ENCODE peak calls at places on chromosomes 16 and 17, in nine cellular contexts. One of them, this sample, is unnamed.

GRCh38 chr17:76529224-76529642 is 8.3 kb downstream of the CYGB start:
- DNase-seq in skeletal muscle cell: peak; percentile 83
- DNase-seq in stimulated activated CD8-positive, alpha-beta memory T cell treated with anti-CD3 and anti-CD28 coated beads, Interleukin-2, amount 100 ng/mL, for 48 hours: no peak
- DNase-seq in NCI-H1417: no peak
- DNase-seq in PC-9: no peak
- DNase-seq in heart left ventricle: peak; percentile 80
- DNase-seq in activated T-helper 1 cell treated with Interleukin-2 at 50 U/mL for 16 hours: no peak
- DNase-seq in AG04450: no peak
- DNase-seq in T follicular helper cell: no peak
- DNase-seq in this sample: no peak

GRCh38 chr16:11896776-11897175 is 19.0 kb downstream of the GSPT1 start:
- DNase-seq in skeletal muscle cell: peak; percentile 46
- DNase-seq in stimulated activated CD8-positive, alpha-beta memory T cell treated with anti-CD3 and anti-CD28 coated beads, Interleukin-2, amount 100 ng/mL, for 48 hours: no peak
- DNase-seq in NCI-H1417: no peak
- DNase-seq in PC-9: peak; percentile 46
- DNase-seq in heart left ventricle: no peak
- DNase-seq in activated T-helper 1 cell treated with Interleukin-2 at 50 U/mL for 16 hours: no peak
- DNase-seq in AG04450: peak; percentile 36
- DNase-seq in T follicular helper cell: no peak
- DNase-seq in this sample: no peak

GRCh38 chr17:9971991-9972390 is 66.9 kb upstream of the RCVRN start:
- DNase-seq in skeletal muscle cell: no peak
- DNase-seq in stimulated activated CD8-positive, alpha-beta memory T cell treated with anti-CD3 and anti-CD28 coated beads, Interleukin-2, amount 100 ng/mL, for 48 hours: no peak
- DNase-seq in NCI-H1417: no peak
- DNase-seq in PC-9: no peak
- DNase-seq in heart left ventricle: peak; percentile 67
- DNase-seq in activated T-helper 1 cell treated with Interleukin-2 at 50 U/mL for 16 hours: no peak
- DNase-seq in AG04450: no peak
- DNase-seq in T follicular helper cell: no peak
- DNase-seq in this sample: no peak

GRCh38 chr16:81526935-81527334 is 82.3 kb downstream of the CMIP start:
- DNase-seq in skeletal muscle cell: no peak
- DNase-seq in stimulated activated CD8-positive, alpha-beta memory T cell treated with anti-CD3 and anti-CD28 coated beads, Interleukin-2, amount 100 ng/mL, for 48 hours: no peak
- DNase-seq in NCI-H1417: no peak
- DNase-seq in PC-9: no peak
- DNase-seq in heart left ventricle: peak; percentile 44
- DNase-seq in activated T-helper 1 cell treated with Interleukin-2 at 50 U/mL for 16 hours: no peak
- DNase-seq in AG04450: no peak
- DNase-seq in T follicular helper cell: no peak
- DNase-seq in this sample: no peak

GRCh38 chr16:84043486-84044107 is 1.0 kb upstream of the SLC38A8 start:
- DNase-seq in skeletal muscle cell: no peak
- DNase-seq in stimulated activated CD8-positive, alpha-beta memory T cell treated with anti-CD3 and anti-CD28 coated beads, Interleukin-2, amount 100 ng/mL, for 48 hours: no peak
- DNase-seq in NCI-H1417: peak; percentile 27
- DNase-seq in PC-9: no peak
- DNase-seq in heart left ventricle: no peak
- DNase-seq in activated T-helper 1 cell treated with Interleukin-2 at 50 U/mL for 16 hours: no peak
- DNase-seq in AG04450: no peak
- DNase-seq in T follicular helper cell: no peak
- DNase-seq in this sample: no peak

GRCh38 chr16:81790277-81790676 is 11.2 kb downstream of the PLCG2 start:
- DNase-seq in skeletal muscle cell: no peak
- DNase-seq in stimulated activated CD8-positive, alpha-beta memory T cell treated with anti-CD3 and anti-CD28 coated beads, Interleukin-2, amount 100 ng/mL, for 48 hours: no peak
- DNase-seq in NCI-H1417: no peak
- DNase-seq in PC-9: no peak
- DNase-seq in heart left ventricle: no peak
- DNase-seq in activated T-helper 1 cell treated with Interleukin-2 at 50 U/mL for 16 hours: no peak
- DNase-seq in AG04450: no peak
- DNase-seq in T follicular helper cell: no peak
- DNase-seq in this sample: no peak

GRCh38 chr16:56603589-56603988 is 4.8 kb upstream of the MT2A start:
- DNase-seq in skeletal muscle cell: no peak
- DNase-seq in stimulated activated CD8-positive, alpha-beta memory T cell treated with anti-CD3 and anti-CD28 coated beads, Interleukin-2, amount 100 ng/mL, for 48 hours: no peak
- DNase-seq in NCI-H1417: peak; percentile 25
- DNase-seq in PC-9: peak; percentile 61
- DNase-seq in heart left ventricle: peak; percentile 58
- DNase-seq in activated T-helper 1 cell treated with Interleukin-2 at 50 U/mL for 16 hours: no peak
- DNase-seq in AG04450: no peak
- DNase-seq in T follicular helper cell: no peak
- DNase-seq in this sample: no peak

GRCh38 chr16:26795184-26795583 is 271.5 kb upstream of the C16orf82 start:
- DNase-seq in skeletal muscle cell: no peak
- DNase-seq in stimulated activated CD8-positive, alpha-beta memory T cell treated with anti-CD3 and anti-CD28 coated beads, Interleukin-2, amount 100 ng/mL, for 48 hours: no peak
- DNase-seq in NCI-H1417: no peak
- DNase-seq in PC-9: no peak
- DNase-seq in heart left ventricle: no peak
- DNase-seq in activated T-helper 1 cell treated with Interleukin-2 at 50 U/mL for 16 hours: no peak
- DNase-seq in AG04450: no peak
- DNase-seq in T follicular helper cell: no peak
- DNase-seq in this sample: no peak

GRCh38 chr16:89122322-89122831 is 28.7 kb downstream of the ACSF3 start:
- DNase-seq in skeletal muscle cell: no peak
- DNase-seq in stimulated activated CD8-positive, alpha-beta memory T cell treated with anti-CD3 and anti-CD28 coated beads, Interleukin-2, amount 100 ng/mL, for 48 hours: no peak
- DNase-seq in NCI-H1417: peak; percentile 86
- DNase-seq in PC-9: no peak
- DNase-seq in heart left ventricle: no peak
- DNase-seq in activated T-helper 1 cell treated with Interleukin-2 at 50 U/mL for 16 hours: peak; percentile 59
- DNase-seq in AG04450: no peak
- DNase-seq in T follicular helper cell: peak; percentile 70
- DNase-seq in this sample: peak; percentile 60

GRCh38 chr16:932831-933330 is 37.9 kb downstream of the LMF1 start:
- DNase-seq in skeletal muscle cell: no peak
- DNase-seq in stimulated activated CD8-positive, alpha-beta memory T cell treated with anti-CD3 and anti-CD28 coated beads, Interleukin-2, amount 100 ng/mL, for 48 hours: no peak
- DNase-seq in NCI-H1417: no peak
- DNase-seq in PC-9: no peak
- DNase-seq in heart left ventricle: no peak
- DNase-seq in activated T-helper 1 cell treated with Interleukin-2 at 50 U/mL for 16 hours: no peak
- DNase-seq in AG04450: no peak
- DNase-seq in T follicular helper cell: no peak
- DNase-seq in this sample: no peak